ENCODE peak calls at places on chromosome 7, in eight cellular contexts. X is SK-N-SH, Q is IMR-90, A is fibroblast of lung, G is neural progenitor cell, M is PC-3, O is mammary epithelial cell, R is K562. J is an unnamed sample.

GRCh38 chr7:95578299-95578855 is 17.9 kb downstream of the PDK4 start:
- DNase-seq in X (no peak), Q (no peak), A (no peak), G (no peak), M (no peak), O (no peak), R (no peak), J (no peak)

GRCh38 chr7:32957326-32958045 is at the start of gene FKBP9:
- DNase-seq in X (peak), Q (peak), A (peak), G (peak), M (peak), O (peak), R (peak), J (peak)

GRCh38 chr7:104848386-104848990 is 165.5 kb upstream of the KMT2E start:
- DNase-seq in X (peak), Q (peak), A (peak), G (peak), M (peak), O (peak), R (peak), J (no peak)

GRCh38 chr7:128281605-128282380 is 40.7 kb downstream of the LEP start:
- DNase-seq in X (no peak), Q (no peak), A (no peak), G (no peak), M (no peak), O (no peak), R (no peak), J (no peak)

GRCh38 chr7:39504963-39505362 is 61.2 kb upstream of the YAE1 start:
- DNase-seq in X (no peak), Q (peak), A (peak), G (no peak), M (peak), O (peak), R (no peak), J (no peak)

GRCh38 chr7:64312826-64313225 is 935 bp upstream of the ZNF736 start:
- DNase-seq in X (no peak), Q (no peak), A (no peak), G (no peak), M (no peak), O (no peak), R (no peak), J (no peak)

GRCh38 chr7:137789215-137789899 is 57.4 kb downstream of the DGKI start:
- DNase-seq in X (peak), Q (no peak), A (no peak), G (no peak), M (no peak), O (peak), R (no peak), J (no peak)

GRCh38 chr7:32243891-32244290 is 173.7 kb upstream of the PDE1C start:
- DNase-seq in X (no peak), Q (no peak), A (no peak), G (no peak), M (no peak), O (no peak), R (no peak), J (no peak)

GRCh38 chr7:84665339-84665738 is 470.8 kb upstream of the SEMA3A start:
- DNase-seq in X (no peak), Q (no peak), A (no peak), G (peak), M (no peak), O (no peak), R (no peak), J (no peak)

GRCh38 chr7:28793383-28793782 is 164.7 kb downstream of the TRIL start:
- DNase-seq in X (no peak), Q (no peak), A (no peak), G (no peak), M (peak), O (no peak), R (no peak), J (no peak)

GRCh38 chr7:80312139-80312661 is 177.6 kb downstream of the GNAI1 start:
- DNase-seq in X (no peak), Q (peak), A (peak), G (no peak), M (peak), O (peak), R (no peak), J (no peak)

GRCh38 chr7:39360038-39360437 is 206.2 kb upstream of the YAE1 start:
- DNase-seq in X (no peak), Q (no peak), A (no peak), G (no peak), M (no peak), O (no peak), R (no peak), J (no peak)

GRCh38 chr7:66697451-66698438 is 42.8 kb upstream of the RABGEF1 start:
- DNase-seq in X (peak), Q (peak), A (peak), G (peak), M (peak), O (peak), R (peak), J (no peak)

GRCh38 chr7:92685146-92686042 is 95.2 kb upstream of the FAM133B start:
- DNase-seq in X (no peak), Q (no peak), A (no peak), G (peak), M (no peak), O (no peak), R (no peak), J (no peak)

GRCh38 chr7:47801423-47801822 is 146.8 kb downstream of the PKD1L1 start:
- DNase-seq in X (no peak), Q (no peak), A (no peak), G (no peak), M (no peak), O (peak), R (no peak), J (no peak)

GRCh38 chr7:27192546-27193334 is 7.2 kb downstream of the HOXA13 start:
- DNase-seq in X (peak), Q (no peak), A (no peak), G (peak), M (peak), O (no peak), R (no peak), J (peak)

GRCh38 chr7:102063736-102064135 is 222.9 kb upstream of the SH2B2 start:
- DNase-seq in X (peak), Q (peak), A (no peak), G (peak), M (peak), O (peak), R (peak), J (peak)

GRCh38 chr7:41825927-41826480 is 123.1 kb upstream of the INHBA start:
- DNase-seq in X (no peak), Q (peak), A (no peak), G (no peak), M (peak), O (no peak), R (no peak), J (no peak)

GRCh38 chr7:124764071-124764846 is 1.3 kb downstream of the GPR37 start:
- DNase-seq in X (no peak), Q (peak), A (peak), G (peak), M (peak), O (no peak), R (no peak), J (peak)

GRCh38 chr7:141660259-141660658 is 41.7 kb downstream of the DENND11 start:
- DNase-seq in X (no peak), Q (peak), A (no peak), G (no peak), M (no peak), O (no peak), R (no peak), J (no peak)

GRCh38 chr7:128937647-128938523 is at the start of gene IRF5:
- DNase-seq in X (peak), Q (no peak), A (no peak), G (peak), M (peak), O (peak), R (no peak), J (peak)

GRCh38 chr7:72182036-72182435 is 230.1 kb downstream of the CALN1 start:
- DNase-seq in X (no peak), Q (no peak), A (no peak), G (no peak), M (no peak), O (no peak), R (no peak), J (no peak)

GRCh38 chr7:80302078-80302477 is 167.4 kb downstream of the GNAI1 start:
- DNase-seq in X (no peak), Q (no peak), A (no peak), G (no peak), M (no peak), O (no peak), R (no peak), J (no peak)

GRCh38 chr7:51160990-51161615 is 155.5 kb downstream of the COBL start:
- DNase-seq in X (peak), Q (peak), A (peak), G (peak), M (peak), O (peak), R (peak), J (no peak)

GRCh38 chr7:71261066-71261465 is 129.1 kb downstream of the GALNT17 start:
- DNase-seq in X (no peak), Q (no peak), A (no peak), G (no peak), M (no peak), O (no peak), R (no peak), J (no peak)

GRCh38 chr7:27933691-27934565 is 194.0 kb downstream of the TAX1BP1 start:
- DNase-seq in X (no peak), Q (no peak), A (no peak), G (peak), M (peak), O (no peak), R (no peak), J (no peak)

GRCh38 chr7:28055161-28055544 is 125.4 kb downstream of the JAZF1 start:
- DNase-seq in X (no peak), Q (peak), A (no peak), G (no peak), M (peak), O (no peak), R (no peak), J (no peak)

GRCh38 chr7:128867842-128868623 is 5.4 kb downstream of the ATP6V1F start:
- DNase-seq in X (peak), Q (peak), A (no peak), G (no peak), M (no peak), O (no peak), R (no peak), J (no peak)

GRCh38 chr7:111510584-111511378 is 51.5 kb downstream of the IMMP2L start:
- DNase-seq in X (no peak), Q (no peak), A (no peak), G (no peak), M (peak), O (no peak), R (no peak), J (no peak)

GRCh38 chr7:105916603-105917002 is 40.2 kb upstream of the ATXN7L1 start:
- DNase-seq in X (no peak), Q (peak), A (peak), G (no peak), M (peak), O (no peak), R (no peak), J (no peak)

GRCh38 chr7:111508387-111508786 is 53.9 kb downstream of the IMMP2L start:
- DNase-seq in X (no peak), Q (no peak), A (no peak), G (no peak), M (no peak), O (no peak), R (no peak), J (no peak)

GRCh38 chr7:35691827-35692307 is 3.1 kb downstream of the HERPUD2 start:
- DNase-seq in X (peak), Q (peak), A (peak), G (no peak), M (peak), O (no peak), R (peak), J (no peak)

GRCh38 chr7:100641463-100641859 is at the start of gene TFR2:
- DNase-seq in X (peak), Q (no peak), A (no peak), G (no peak), M (no peak), O (no peak), R (peak), J (no peak)

GRCh38 chr7:99694912-99695304 is 15.1 kb upstream of the CYP3A5 start:
- DNase-seq in X (no peak), Q (no peak), A (no peak), G (no peak), M (peak), O (no peak), R (no peak), J (no peak)

GRCh38 chr7:149765399-149766121 is 7.8 kb downstream of the ZNF467 start:
- DNase-seq in X (peak), Q (no peak), A (no peak), G (peak), M (no peak), O (no peak), R (no peak), J (no peak)

GRCh38 chr7:104955276-104955675 is 58.7 kb upstream of the KMT2E start:
- DNase-seq in X (no peak), Q (no peak), A (no peak), G (no peak), M (no peak), O (no peak), R (no peak), J (no peak)

GRCh38 chr7:123748734-123749536 is at the start of gene WASL:
- DNase-seq in X (peak), Q (peak), A (peak), G (peak), M (peak), O (peak), R (peak), J (peak)
- TF ChIP-seq CTCF in X (no peak), Q (peak), A (no peak), G (peak), M (no peak), O (peak), R (no peak), J (no peak)

GRCh38 chr7:131124867-131125266 is 202.8 kb upstream of the MKLN1 start:
- DNase-seq in X (no peak), Q (no peak), A (no peak), G (no peak), M (no peak), O (no peak), R (no peak), J (no peak)

GRCh38 chr7:131119381-131119780 is 208.3 kb upstream of the MKLN1 start:
- DNase-seq in X (no peak), Q (no peak), A (no peak), G (no peak), M (no peak), O (no peak), R (no peak), J (no peak)

GRCh38 chr7:131122394-131122793 is 205.3 kb upstream of the MKLN1 start:
- DNase-seq in X (no peak), Q (no peak), A (no peak), G (no peak), M (no peak), O (no peak), R (no peak), J (no peak)

DNA sequence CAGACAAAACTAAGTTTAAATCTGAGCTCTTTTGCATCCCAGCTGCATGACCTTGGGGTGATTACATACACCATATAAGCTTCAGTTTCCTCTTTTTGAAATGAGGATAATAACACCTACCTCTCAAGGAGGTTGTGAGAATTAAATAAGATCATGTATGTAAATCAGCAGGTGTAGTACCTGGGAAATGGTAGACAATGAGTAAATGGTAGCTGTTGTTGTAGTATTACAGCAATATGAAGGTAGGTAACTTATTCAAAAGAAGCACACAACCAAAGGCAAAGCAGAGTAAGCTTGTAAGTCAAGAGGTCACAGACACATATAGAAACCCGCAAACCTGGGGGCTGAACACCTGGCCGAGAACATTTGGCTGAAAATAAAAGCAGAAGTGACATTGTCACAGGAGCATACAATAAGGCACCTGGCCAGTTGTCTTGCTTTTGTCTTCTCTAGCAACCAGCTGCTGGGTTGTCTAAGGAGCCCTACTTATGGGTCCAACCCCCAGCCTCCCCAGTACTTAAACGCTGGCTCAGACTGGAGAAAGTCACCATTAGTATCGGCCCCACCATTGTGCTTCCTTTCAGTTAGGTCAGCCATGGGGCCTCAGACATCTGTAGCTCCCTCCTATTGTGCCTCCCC is 203.6 kb upstream of the MKLN1 start:
- DNase-seq in X (no peak), Q (no peak), A (no peak), G (no peak), M (no peak), O (no peak), R (no peak), J (no peak)
- H3K9ac ChIP-seq in X (no peak), Q (no peak), A (no peak), G (no peak), M (no peak), O (no peak), R (no peak), J (no peak)

DNA sequence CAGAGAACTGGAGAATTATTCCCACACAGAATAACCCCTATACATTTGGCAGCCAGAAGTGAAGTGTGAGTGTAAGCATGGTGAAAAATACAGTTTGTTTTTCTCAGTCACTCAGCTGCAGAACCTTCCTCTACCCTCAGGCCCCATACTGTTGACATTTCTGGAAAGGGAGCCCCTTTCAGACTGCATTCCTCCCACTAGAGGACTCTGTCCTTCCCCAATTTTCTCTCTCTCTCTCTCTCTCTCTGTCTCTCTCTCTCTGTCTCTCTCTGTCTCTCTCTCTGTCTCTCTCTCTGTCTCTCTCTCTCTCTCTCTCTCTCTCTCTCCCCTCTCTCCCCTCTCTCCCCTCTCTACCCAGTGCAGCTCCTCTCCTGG is 86.8 kb upstream of the STEAP1B start:
- DNase-seq in X (no peak), Q (peak), A (peak), G (peak), M (peak), O (peak), R (no peak), J (no peak)
- TF ChIP-seq CTCF in X (peak), Q (peak), A (peak), G (peak), M (peak), O (peak), R (peak), J (peak)

DNA sequence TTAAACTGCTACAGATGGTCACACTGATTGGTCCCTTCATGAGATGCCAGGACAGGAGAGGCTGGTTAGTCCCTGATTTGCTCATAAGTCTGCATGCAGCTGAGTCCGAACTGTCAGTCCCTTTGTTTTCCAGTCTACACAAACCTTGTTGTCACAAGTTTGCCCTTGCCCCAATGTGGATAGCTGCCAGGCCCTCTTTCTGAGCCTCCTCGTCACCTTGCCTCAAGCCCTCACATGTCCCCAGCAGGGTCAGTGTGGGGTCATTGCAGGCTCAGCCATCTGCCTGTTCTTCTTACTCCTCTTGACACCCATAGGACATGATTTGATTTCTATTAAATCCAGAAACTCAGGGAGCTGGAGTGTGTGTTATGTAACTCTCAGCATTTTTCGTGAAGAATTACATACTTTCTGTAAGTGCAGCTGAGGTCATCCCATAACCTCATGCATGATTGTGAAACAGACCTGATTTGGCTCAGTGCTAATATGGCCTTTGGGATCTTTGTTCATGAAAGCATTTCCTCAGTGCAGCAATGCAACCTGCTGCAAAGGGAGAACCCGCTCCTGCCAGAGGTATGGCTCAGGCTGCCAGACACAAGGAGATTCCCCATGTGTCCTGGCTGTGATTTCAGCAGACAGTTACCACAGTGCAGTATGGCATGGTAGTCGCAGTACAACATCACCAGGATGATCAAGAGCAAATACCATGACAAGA is 70.0 kb upstream of the ZMIZ2 start:
- DNase-seq in X (no peak), Q (peak), A (peak), G (no peak), M (no peak), O (peak), R (no peak), J (no peak)
- H3K9ac ChIP-seq in X (no peak), Q (no peak), A (no peak), G (no peak), M (no peak), O (no peak), R (peak), J (no peak)

GRCh38 chr7:6479067-6479466 is 31.3 kb upstream of the DAGLB start:
- DNase-seq in X (no peak), Q (no peak), A (no peak), G (no peak), M (no peak), O (no peak), R (no peak), J (no peak)

GRCh38 chr7:6480323-6480660 is 32.5 kb upstream of the DAGLB start:
- DNase-seq in X (no peak), Q (no peak), A (no peak), G (no peak), M (no peak), O (no peak), R (no peak), J (no peak)

GRCh38 chr7:6482307-6482706 is 34.6 kb upstream of the DAGLB start:
- DNase-seq in X (no peak), Q (no peak), A (no peak), G (no peak), M (peak), O (no peak), R (no peak), J (no peak)

GRCh38 chr7:6481445-6481844 is 33.7 kb upstream of the DAGLB start:
- DNase-seq in X (no peak), Q (no peak), A (no peak), G (no peak), M (no peak), O (no peak), R (no peak), J (no peak)

GRCh38 chr7:6482743-6483119 is 35.0 kb upstream of the DAGLB start:
- DNase-seq in X (no peak), Q (no peak), A (no peak), G (no peak), M (no peak), O (no peak), R (no peak), J (no peak)
- TF ChIP-seq CTCF in X (no peak), Q (no peak), A (no peak), G (no peak), M (no peak), O (no peak), R (no peak), J (no peak)

GRCh38 chr7:24898691-24899090 is 81.3 kb downstream of the OSBPL3 start:
- DNase-seq in X (no peak), Q (peak), A (no peak), G (no peak), M (peak), O (peak), R (no peak), J (no peak)
- H3K9ac ChIP-seq in X (no peak), Q (no peak), A (no peak), G (no peak), M (no peak), O (no peak), R (no peak), J (no peak)

J was measured in kidney.